ENCODE peak calls at places on chromosome 2, in ten cellular contexts. J, M, L, V, B, G, K, D, N and Z are unnamed samples.

GRCh38 chr2:144162652-144163051 is 357.3 kb downstream of the ZEB2 start:
- DNase-seq in N (peak), M (no peak), B (no peak), L (peak), D (peak), G (peak), K (peak), J (peak), V (peak), Z (peak)

GRCh38 chr2:10377052-10377746 is 70.9 kb downstream of the ODC1 start:
- DNase-seq in D (no peak), M (no peak), J (peak), L (no peak), G (no peak), B (no peak), V (no peak), N (no peak), K (no peak), Z (no peak)

GRCh38 chr2:217412721-217413120 is 552.9 kb upstream of the TNP1 start:
- DNase-seq in K (no peak), B (no peak), L (no peak), N (no peak), D (no peak), M (no peak), G (no peak), V (no peak), J (peak), Z (no peak)

GRCh38 chr2:40488927-40489677 is 37.2 kb upstream of the SLC8A1 start:
- DNase-seq in L (no peak), B (peak), K (peak), G (no peak), J (peak), M (no peak), V (no peak), D (peak), N (no peak), Z (peak)

GRCh38 chr2:179751184-179751809 is 110.1 kb downstream of the ZNF385B start:
- DNase-seq in K (peak), G (no peak), L (peak), B (no peak), M (no peak), J (peak), V (peak), N (no peak), D (no peak), Z (peak)

GRCh38 chr2:214005337-214005736 is 405.5 kb upstream of the VWC2L start:
- DNase-seq in D (no peak), M (no peak), V (no peak), K (no peak), N (no peak), J (no peak), G (no peak), L (no peak), B (peak), Z (peak)

GRCh38 chr2:179235463-179236108 is 29.0 kb downstream of the SESTD1 start:
- DNase-seq in M (no peak), D (no peak), V (no peak), G (no peak), K (no peak), J (no peak), N (no peak), B (peak), L (no peak), Z (no peak)

GRCh38 chr2:221501210-221501882 is 70.8 kb downstream of the EPHA4 start:
- DNase-seq in B (peak), J (no peak), N (no peak), G (no peak), D (no peak), K (no peak), L (no peak), V (no peak), M (no peak), Z (peak)

GRCh38 chr2:28810384-28811285 is at the start of gene SPDYA:
- DNase-seq in J (peak), V (peak), M (peak), K (peak), D (peak), G (peak), L (peak), B (peak), N (peak), Z (no peak)

GRCh38 chr2:181193550-181193949 is 213.1 kb downstream of the UBE2E3 start:
- DNase-seq in L (no peak), V (no peak), N (no peak), J (no peak), B (no peak), K (no peak), M (no peak), D (no peak), G (no peak), Z (no peak)

GRCh38 chr2:131016826-131017596 is 76.2 kb downstream of the FAM168B start:
- DNase-seq in V (peak), J (no peak), G (no peak), M (no peak), B (peak), D (no peak), K (no peak), L (no peak), N (no peak), Z (peak)

GRCh38 chr2:193141-193552 is 70.7 kb downstream of the SH3YL1 start:
- DNase-seq in L (no peak), K (no peak), J (no peak), M (peak), G (no peak), N (no peak), B (no peak), V (peak), D (peak), Z (no peak)

GRCh38 chr2:235514627-235515363 is 21.0 kb downstream of the AGAP1 start:
- DNase-seq in G (no peak), M (no peak), K (no peak), J (peak), V (peak), N (no peak), L (no peak), B (no peak), D (no peak), Z (no peak)

GRCh38 chr2:212711851-212712250 is 173.2 kb upstream of the ERBB4 start:
- DNase-seq in K (no peak), B (peak), L (no peak), N (no peak), M (no peak), G (no peak), J (no peak), V (peak), D (no peak), Z (peak)

GRCh38 chr2:84838434-84839145 is 42.3 kb downstream of the TRABD2A start:
- DNase-seq in K (no peak), V (no peak), B (no peak), J (no peak), N (no peak), L (no peak), D (no peak), G (no peak), M (no peak), Z (no peak)

GRCh38 chr2:196233033-196233807 is 61.8 kb upstream of the STK17B start:
- DNase-seq in M (no peak), D (no peak), G (no peak), J (no peak), V (peak), B (peak), L (no peak), K (peak), N (no peak), Z (peak)